ENCODE peak calls at places on chromosomes 6 and 20, in four cellular contexts. B, A, C and N are unnamed samples.

GRCh38 chr20:40049838-40050237 is 639.2 kb downstream of the MAFB start:
- DNase-seq in C (no peak), B (no peak), A (no peak), N (no peak)

GRCh38 chr20:45951474-45951873 is 17.0 kb downstream of the PCIF1 start:
- DNase-seq in A (no peak), B (no peak), C (no peak), N (no peak)

GRCh38 chr6:7203939-7204338 is 96.2 kb downstream of the RREB1 start:
- DNase-seq in B (no peak), A (no peak), C (no peak), N (no peak)

GRCh38 chr20:45406260-45407066 is 1.6 kb upstream of the DBNDD2 start:
- DNase-seq in C (no peak), A (no peak), B (peak; percentile 42), N (peak; percentile 58)

GRCh38 chr6:124947821-124948451 is 14.3 kb upstream of the RNF217 start:
- DNase-seq in C (no peak), A (no peak), B (no peak), N (no peak)

GRCh38 chr20:8443464-8444072 is 311.5 kb downstream of the PLCB1 start:
- DNase-seq in B (no peak), C (no peak), A (no peak), N (no peak)

GRCh38 chr6:116444092-116444491 is 17.1 kb upstream of the CALHM6 start:
- DNase-seq in A (no peak), B (no peak), C (no peak), N (peak; percentile 43)

GRCh38 chr6:168929871-168930450 is 323.7 kb downstream of the THBS2 start:
- DNase-seq in C (peak; percentile 65), B (no peak), A (no peak), N (no peak)

GRCh38 chr6:31399589-31400466 is 3.6 kb upstream of the MICA start:
- DNase-seq in B (peak; percentile 71), A (peak; percentile 37), C (peak; percentile 95), N (peak; percentile 91)

GRCh38 chr20:34364013-34364382 is 925 bp downstream of the ITCH start:
- DNase-seq in C (no peak), A (no peak), B (no peak), N (peak; percentile 66)

GRCh38 chr20:6866741-6867140 is 99.3 kb downstream of the BMP2 start:
- DNase-seq in C (no peak), A (no peak), B (no peak), N (peak; percentile 55)

GRCh38 chr6:36944650-36945049 is 9.9 kb upstream of the PI16 start:
- DNase-seq in C (no peak), A (no peak), B (no peak), N (no peak)

GRCh38 chr6:72952808-72953630 is 272.3 kb downstream of the KHDC1L start:
- DNase-seq in B (no peak), C (no peak), A (no peak), N (no peak)

GRCh38 chr6:80527552-80528052 is 421.1 kb downstream of the BCKDHB start:
- DNase-seq in B (no peak), C (no peak), A (no peak), N (peak; percentile 89)

GRCh38 chr6:126339796-126340750 is at the start of gene CENPW:
- DNase-seq in C (peak; percentile 96), B (peak; percentile 94), A (peak; percentile 81), N (peak; percentile 89)

GRCh38 chr6:161374971-161375873 is 101.4 kb upstream of the AGPAT4 start:
- DNase-seq in C (no peak), B (no peak), A (no peak), N (peak; percentile 41)

GRCh38 chr6:12895721-12896120 is 179.2 kb downstream of the PHACTR1 start:
- DNase-seq in C (no peak), A (no peak), B (no peak), N (no peak)

GRCh38 chr6:12903246-12903645 is 186.7 kb downstream of the PHACTR1 start:
- DNase-seq in B (no peak), C (no peak), A (no peak), N (no peak)

GRCh38 chr6:12898603-12899002 is 182.0 kb downstream of the PHACTR1 start:
- DNase-seq in A (no peak), C (no peak), B (no peak), N (no peak)

GRCh38 chr6:12896208-12896733 is 179.7 kb downstream of the PHACTR1 start:
- DNase-seq in C (no peak), A (no peak), B (no peak), N (no peak)

GRCh38 chr6:12899080-12899815 is 182.7 kb downstream of the PHACTR1 start:
- DNase-seq in B (no peak), C (no peak), A (no peak), N (no peak)
- TF ChIP-seq CTCF in B (no peak), C (no peak), A (no peak), N (no peak)

GRCh38 chr20:22106308-22106938 is 401.0 kb downstream of the PAX1 start:
- DNase-seq in C (no peak), B (no peak), A (no peak), N (no peak)
- TF ChIP-seq CTCF in C (peak; percentile 47), B (peak; percentile 74), A (no peak), N (no peak)

DNA sequence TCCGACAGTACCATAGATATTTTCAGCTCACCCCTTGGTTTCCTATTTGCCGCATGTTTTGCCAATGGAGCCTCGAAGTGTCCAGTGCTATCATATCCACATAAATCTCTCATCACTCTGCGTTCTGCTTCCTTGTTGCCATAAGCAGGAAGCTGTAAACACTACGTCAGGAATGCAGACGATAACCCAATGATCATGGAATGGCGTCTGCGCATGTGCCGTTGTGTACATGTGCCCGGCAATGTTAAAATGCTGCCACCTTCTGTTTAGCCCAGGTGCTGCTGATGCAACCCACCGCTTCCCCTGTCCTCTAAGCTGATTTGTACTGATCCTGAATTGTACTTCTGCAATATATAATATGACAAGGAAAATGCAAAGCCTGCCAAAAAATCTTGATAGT is 607.5 kb downstream of the HDGFL1 start:
- DNase-seq in A (no peak), B (no peak), C (no peak), N (peak; percentile 95)
- TF ChIP-seq CTCF in A (no peak), B (no peak), C (peak; percentile 18), N (peak; percentile 58)

GRCh38 chr20:5153612-5154542 is 27.1 kb downstream of the CDS2 start:
- DNase-seq in C (no peak), B (no peak), A (no peak), N (peak; percentile 55)
- TF ChIP-seq CTCF in C (no peak), B (no peak), A (no peak), N (no peak)

DNA sequence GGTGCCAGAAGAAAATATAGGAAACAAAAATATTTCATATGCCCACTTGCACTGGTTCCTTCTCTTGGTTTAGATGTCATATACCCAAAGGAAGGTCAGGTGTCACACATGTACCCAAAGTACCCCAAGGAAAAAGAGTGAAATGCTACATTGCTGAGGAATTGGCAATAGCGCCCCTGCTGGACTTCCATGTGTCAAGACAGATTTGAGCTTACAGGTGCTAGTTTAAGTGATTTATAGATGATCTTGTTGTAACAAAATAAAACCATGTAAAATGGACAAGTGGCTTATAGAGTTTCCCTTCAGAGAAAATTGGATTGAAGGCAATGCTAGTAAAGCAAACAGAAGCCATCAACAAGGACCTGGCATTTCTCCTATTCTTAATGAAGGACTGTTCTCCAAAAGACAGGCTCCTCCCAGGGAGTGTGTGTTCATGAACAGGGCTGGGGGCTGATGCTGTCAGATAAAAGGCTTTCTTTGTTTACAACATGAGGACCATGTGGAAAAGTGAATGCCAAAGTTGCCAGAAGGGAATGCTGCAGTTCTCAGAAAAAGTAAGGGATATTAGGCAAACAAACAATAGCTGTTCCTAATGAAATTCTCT is 64.3 kb upstream of the PAK5 start:
- DNase-seq in C (no peak), B (peak; percentile 18), A (no peak), N (no peak)
- TF ChIP-seq CTCF in C (peak; percentile 45), B (peak; percentile 65), A (no peak), N (peak; percentile 36)

DNA sequence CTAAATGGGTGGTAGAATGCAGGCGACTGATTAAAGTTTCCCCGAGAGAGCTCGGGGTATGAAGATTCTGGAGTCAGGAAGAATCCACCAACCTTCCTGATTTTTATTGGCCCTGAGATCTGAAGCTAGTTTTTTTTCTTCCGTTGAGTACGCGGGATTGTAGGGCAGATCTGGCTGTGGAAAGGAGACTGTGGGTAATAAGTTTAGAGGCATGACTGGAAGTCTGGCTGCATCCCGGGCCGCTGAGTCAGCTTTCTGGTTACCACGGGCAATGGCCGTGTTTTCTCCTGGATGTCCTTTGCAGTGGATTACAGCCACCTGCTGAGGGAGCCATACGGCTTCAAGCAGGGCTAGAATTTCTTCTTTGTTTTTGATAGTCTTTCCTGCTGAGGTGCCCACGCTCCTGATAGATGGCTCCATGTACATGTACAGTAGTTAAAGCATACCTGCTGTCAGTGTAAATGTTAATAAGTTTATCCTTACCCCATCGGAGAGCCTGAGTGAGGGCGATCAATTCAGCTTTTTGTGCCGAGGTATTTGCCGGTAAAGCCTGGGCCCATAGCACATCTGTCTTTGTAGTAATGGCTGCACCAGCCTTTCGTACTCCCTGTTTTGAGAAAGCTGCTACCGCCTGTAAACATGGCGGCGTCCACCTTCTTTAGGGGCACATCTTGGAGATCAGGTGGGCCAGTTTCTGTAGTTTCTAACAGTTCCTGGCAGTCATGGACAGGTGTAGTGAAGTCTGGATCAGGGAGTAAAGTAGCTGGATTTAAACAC is 154.0 kb downstream of the TRIM27 start:
- DNase-seq in C (no peak), A (no peak), B (no peak), N (peak; percentile 24)
- TF ChIP-seq CTCF in C (no peak), A (no peak), B (no peak), N (peak; percentile 13)

GRCh38 chr6:40907198-40907701 is 131.8 kb downstream of the UNC5CL start:
- DNase-seq in B (no peak), A (no peak), C (no peak), N (no peak)
- TF ChIP-seq CTCF in B (no peak), A (no peak), C (no peak), N (no peak)

GRCh38 chr6:38739532-38739931 is 24.4 kb downstream of the DNAH8 start:
- DNase-seq in A (no peak), B (no peak), C (no peak), N (no peak)
- TF ChIP-seq CTCF in A (peak; percentile 29), B (peak; percentile 65), C (peak; percentile 55), N (peak; percentile 43)

GRCh38 chr6:35439308-35439707 is 12.8 kb upstream of the FANCE start:
- DNase-seq in A (no peak), C (no peak), B (no peak), N (no peak)
- TF ChIP-seq CTCF in A (no peak), C (no peak), B (no peak), N (no peak)